ENCODE peak calls at places on chromosomes 16 and 17, in ten cellular contexts. X is adipocyte; Z is effector memory CD4-positive, alpha-beta T cell; M is heart right ventricle; N is left ventricle myocardium inferior; Y is AG10803; J is neural progenitor cell; A is GM23338; D is Caco-2; R is mucosa of descending colon. P is an unnamed sample.

GRCh38 chr16:75534560-75535205 is 1.2 kb downstream of the CHST5 start:
- DNase-seq in X (no peak), Z (no peak), J (no peak), A (no peak), D (no peak), N (no peak), R (peak), M (no peak), Y (no peak), P (no peak)

GRCh38 chr17:2346475-2346874 is 9.2 kb downstream of the SGSM2 start:
- DNase-seq in Y (no peak), M (no peak), J (no peak), R (no peak), Z (no peak), N (no peak), X (no peak), A (no peak), D (peak), P (no peak)

GRCh38 chr17:27451906-27452305 is 4.3 kb upstream of the KSR1 start:
- DNase-seq in J (no peak), N (no peak), D (no peak), Y (no peak), R (no peak), A (no peak), Z (no peak), M (no peak), X (no peak), P (no peak)

GRCh38 chr16:85086347-85087291 is 25.7 kb downstream of the CIBAR2 start:
- DNase-seq in Z (peak), Y (peak), N (peak), D (peak), J (peak), X (peak), R (peak), A (peak), M (peak), P (no peak)

GRCh38 chr17:7632492-7632894 is 2.6 kb downstream of the SHBG start:
- DNase-seq in Z (no peak), D (peak), N (no peak), M (peak), X (peak), R (no peak), A (peak), J (peak), Y (peak), P (no peak)

GRCh38 chr17:41593306-41594095 is 6.8 kb upstream of the KRT14 start:
- DNase-seq in N (no peak), A (no peak), D (no peak), X (no peak), Y (no peak), J (no peak), Z (no peak), R (no peak), M (no peak), P (no peak)

GRCh38 chr17:62882284-62882683 is 74.2 kb upstream of the MARCHF10 start:
- DNase-seq in Z (no peak), A (no peak), D (no peak), X (no peak), M (no peak), R (no peak), N (no peak), J (no peak), Y (no peak), P (no peak)

GRCh38 chr17:67218385-67218950 is 26.5 kb downstream of the HELZ start:
- DNase-seq in R (no peak), A (no peak), D (no peak), M (no peak), J (no peak), Z (no peak), X (peak), Y (peak), N (no peak), P (peak)

GRCh38 chr17:39208136-39208535 is 8.1 kb downstream of the RPL19 start:
- DNase-seq in D (no peak), X (no peak), N (no peak), M (no peak), A (no peak), Z (no peak), Y (no peak), R (no peak), J (no peak), P (no peak)

GRCh38 chr17:60141111-60142018 is 8.4 kb upstream of the CA4 start:
- DNase-seq in N (no peak), D (no peak), A (peak), Z (no peak), R (no peak), X (no peak), M (no peak), Y (peak), J (peak), P (no peak)

GRCh38 chr16:63787014-63787413 is 1334.8 kb downstream of the CDH11 start:
- DNase-seq in A (peak), Z (no peak), M (no peak), Y (no peak), R (no peak), X (no peak), N (no peak), D (no peak), J (no peak), P (no peak)

GRCh38 chr17:49898547-49899490 is 51.0 kb upstream of the TAC4 start:
- DNase-seq in Y (no peak), R (no peak), J (peak), X (no peak), N (no peak), D (peak), A (peak), M (no peak), Z (no peak), P (no peak)

GRCh38 chr16:76800196-76800595 is 390.8 kb upstream of the MON1B start:
- DNase-seq in N (no peak), A (no peak), X (no peak), J (no peak), Y (no peak), Z (no peak), D (no peak), M (no peak), R (no peak), P (no peak)

GRCh38 chr17:12729086-12729485 is 60.2 kb upstream of the ARHGAP44 start:
- DNase-seq in X (peak), D (no peak), N (no peak), M (no peak), A (no peak), Z (no peak), J (no peak), R (no peak), Y (no peak), P (no peak)

GRCh38 chr17:74190154-74190553 is 13.3 kb upstream of the RPL38 start:
- DNase-seq in D (peak), N (no peak), M (no peak), J (peak), A (peak), Y (peak), X (peak), R (no peak), Z (no peak), P (no peak)

GRCh38 chr17:74394977-74395376 is 27.7 kb downstream of the GPR142 start:
- DNase-seq in A (no peak), D (no peak), X (no peak), Y (no peak), J (no peak), N (no peak), M (no peak), Z (no peak), R (peak), P (no peak)

GRCh38 chr16:57134982-57135381 is 42.6 kb downstream of the CPNE2 start:
- DNase-seq in R (peak), Z (peak), Y (no peak), D (no peak), M (no peak), X (no peak), A (no peak), J (no peak), N (no peak), P (no peak)

GRCh38 chr17:38870259-38871165 is 654 bp downstream of the LASP1 start:
- DNase-seq in Z (peak), M (peak), J (peak), N (peak), D (peak), A (peak), R (peak), X (peak), Y (peak), P (no peak)

GRCh38 chr16:22206847-22207714 is 1.0 kb downstream of the EEF2K start:
- DNase-seq in D (no peak), R (peak), Z (peak), J (peak), Y (peak), A (peak), N (peak), M (peak), X (peak), P (no peak)

GRCh38 chr16:30054451-30054850 is 11.1 kb upstream of the ALDOA start:
- DNase-seq in M (no peak), A (no peak), Z (no peak), X (no peak), R (no peak), Y (no peak), D (no peak), N (no peak), J (no peak), P (no peak)

GRCh38 chr16:50259334-50260205 is 6.8 kb upstream of the ADCY7 start:
- DNase-seq in J (peak), Z (no peak), A (no peak), R (peak), N (peak), M (peak), D (no peak), Y (peak), X (no peak), P (no peak)

GRCh38 chr16:12456355-12456754 is 347.3 kb downstream of the CPPED1 start:
- DNase-seq in M (no peak), A (no peak), N (no peak), J (no peak), R (no peak), D (no peak), X (no peak), Z (no peak), Y (no peak), P (no peak)

GRCh38 chr17:72171703-72172670 is 51.2 kb downstream of the SOX9 start:
- DNase-seq in R (no peak), A (no peak), Z (no peak), J (no peak), D (no peak), N (no peak), X (no peak), Y (no peak), M (no peak), P (no peak)

GRCh38 chr17:68595986-68596385 is 5.2 kb downstream of the FAM20A start:
- DNase-seq in Z (no peak), J (no peak), N (no peak), Y (no peak), X (no peak), M (no peak), R (no peak), A (no peak), D (no peak), P (no peak)

GRCh38 chr17:75524971-75525805 is at the start of gene LLGL2:
- DNase-seq in J (peak), M (no peak), Z (peak), N (peak), X (peak), A (peak), Y (no peak), R (peak), D (peak), P (no peak)

GRCh38 chr16:57475711-57476339 is 10.5 kb downstream of the DOK4 start:
- DNase-seq in D (peak), N (no peak), M (no peak), R (peak), X (peak), A (peak), J (peak), Y (no peak), Z (peak), P (peak)

GRCh38 chr16:582218-582613 is 7.7 kb upstream of the RAB40C start:
- DNase-seq in D (no peak), N (no peak), J (no peak), X (no peak), M (no peak), R (no peak), A (peak), Z (no peak), Y (no peak), P (no peak)

GRCh38 chr17:1371893-1372590 is 28.0 kb downstream of the YWHAE start:
- DNase-seq in A (no peak), J (no peak), M (no peak), N (no peak), R (no peak), Y (no peak), X (no peak), D (no peak), Z (no peak), P (no peak)

GRCh38 chr16:69709456-69710084 is 16.8 kb downstream of the NQO1 start:
- DNase-seq in J (peak), Z (no peak), N (no peak), A (peak), D (peak), X (peak), Y (peak), M (no peak), R (no peak), P (no peak)

GRCh38 chr17:57665696-57666095 is 79.4 kb downstream of the CCDC182 start:
- DNase-seq in M (no peak), J (peak), X (no peak), Z (no peak), R (no peak), A (peak), D (no peak), N (no peak), Y (no peak), P (no peak)

GRCh38 chr16:85504242-85504641 is 108.9 kb upstream of the GSE1 start:
- DNase-seq in J (no peak), R (no peak), N (no peak), A (no peak), M (no peak), Y (no peak), X (no peak), Z (no peak), D (no peak), P (no peak)

GRCh38 chr16:35746963-35747657 is 2287.7 kb downstream of the TP53TG3F start:
- DNase-seq in N (no peak), Z (no peak), J (no peak), D (no peak), R (no peak), M (no peak), X (no peak), A (no peak), Y (no peak), P (no peak)

GRCh38 chr17:80912451-80912850 is 79.2 kb upstream of the CHMP6 start:
- DNase-seq in N (no peak), Z (no peak), M (no peak), X (no peak), R (no peak), J (no peak), A (no peak), D (no peak), Y (no peak), P (no peak)

GRCh38 chr17:43579570-43580140 is 33.5 kb upstream of the ETV4 start:
- DNase-seq in M (no peak), Y (peak), Z (no peak), N (no peak), J (no peak), A (no peak), D (peak), R (no peak), X (peak), P (no peak)

GRCh38 chr17:82400830-82401229 is 17.3 kb upstream of the HEXD start:
- DNase-seq in D (no peak), Z (peak), M (no peak), A (no peak), R (peak), X (no peak), Y (peak), J (no peak), N (peak), P (no peak)
- H3K4me3 ChIP-seq in D (no peak), Z (peak), M (no peak), A (no peak), R (no peak), X (no peak), Y (no peak), J (no peak), N (no peak), P (no peak)

DNA sequence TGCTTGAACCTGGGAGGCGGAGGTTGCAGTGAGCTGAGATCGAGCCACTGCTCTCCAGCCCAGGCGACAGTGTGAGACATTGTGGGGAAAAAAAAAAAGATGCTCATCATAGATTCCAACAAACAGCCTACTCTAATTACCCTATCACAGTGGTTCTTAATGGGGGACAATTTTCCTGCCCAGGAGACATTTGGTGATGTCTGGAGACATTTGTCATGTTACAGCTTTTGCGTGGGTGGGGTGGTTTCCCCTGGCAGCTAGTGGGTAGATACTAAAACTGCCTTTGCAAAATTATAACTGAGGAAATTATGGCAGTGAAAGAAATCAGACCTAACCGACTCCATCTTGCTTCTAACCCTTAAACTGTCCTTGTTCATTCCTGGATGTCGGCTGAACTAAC is 92.5 kb upstream of the RBL2 start:
- DNase-seq in M (no peak), N (no peak), X (no peak), Y (no peak), R (no peak), Z (no peak), J (no peak), A (no peak), D (no peak), P (no peak)
- H3K4me3 ChIP-seq in M (no peak), N (no peak), X (no peak), Y (no peak), R (no peak), Z (no peak), J (no peak), A (no peak), D (no peak), P (no peak)

DNA sequence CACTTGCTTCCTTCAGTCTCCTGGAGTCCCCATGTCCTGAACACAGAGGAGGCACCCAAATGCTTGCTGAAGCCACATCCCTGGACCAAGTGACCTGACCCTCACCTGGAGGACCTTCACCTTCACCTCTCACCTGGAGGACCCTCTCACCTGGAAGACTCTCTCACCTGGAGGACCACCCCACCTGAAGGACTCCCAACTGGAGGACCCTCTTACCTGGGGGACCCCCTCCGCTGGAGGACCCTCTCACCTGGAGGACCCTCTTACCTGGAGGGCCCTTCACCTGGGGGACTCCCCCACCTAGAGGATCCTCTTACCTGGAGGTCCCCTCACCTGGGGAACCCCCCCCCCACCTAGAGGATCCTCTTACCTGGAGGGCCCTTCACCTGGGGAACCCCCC is 573 bp upstream of the CDK10 start:
- DNase-seq in R (no peak), J (no peak), M (no peak), N (no peak), A (no peak), Y (no peak), X (no peak), Z (no peak), D (no peak), P (no peak)
- H3K4me3 ChIP-seq in R (no peak), J (no peak), M (peak), N (peak), A (no peak), Y (no peak), X (no peak), Z (peak), D (no peak), P (no peak)

GRCh38 chr16:13977177-13977576 is 57.2 kb downstream of the ERCC4 start:
- DNase-seq in Y (no peak), N (no peak), M (no peak), R (no peak), J (no peak), X (no peak), A (no peak), D (no peak), Z (no peak), P (no peak)
- H3K4me3 ChIP-seq in Y (no peak), N (no peak), M (no peak), R (no peak), J (no peak), X (no peak), A (no peak), D (no peak), Z (no peak), P (no peak)

DNA sequence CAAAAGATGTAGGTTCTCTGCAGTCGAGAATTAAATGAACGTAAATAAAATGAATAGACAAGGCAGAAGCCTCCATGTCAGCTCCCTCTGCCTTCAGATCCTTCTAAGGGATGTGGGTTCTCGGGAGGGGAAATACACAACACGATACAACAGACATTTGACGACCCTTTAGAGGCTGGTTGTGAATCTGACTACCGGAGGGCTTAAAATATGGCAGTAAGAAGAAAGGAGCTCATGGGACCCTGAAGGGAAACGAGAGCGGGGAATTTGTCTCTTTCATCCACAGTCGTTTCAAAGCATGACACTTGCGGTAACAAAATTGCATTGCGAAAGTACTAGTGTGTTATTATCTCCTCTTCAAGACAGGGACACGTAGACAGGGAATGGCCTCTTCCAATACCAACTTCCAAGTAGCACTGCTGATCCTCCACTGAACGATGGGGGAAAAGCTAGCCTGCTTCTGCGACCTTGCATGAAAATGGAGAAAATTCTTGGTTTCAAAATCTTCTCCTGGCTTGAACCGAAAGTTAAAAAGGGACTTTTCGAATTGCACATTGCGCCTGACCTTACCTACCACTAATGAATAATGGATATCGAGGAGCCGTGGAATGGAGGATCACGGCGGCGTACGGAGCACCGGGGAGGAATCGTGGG is 1.2 kb upstream of the TNRC6C start:
- DNase-seq in Z (no peak), N (no peak), Y (peak), X (peak), R (no peak), M (no peak), D (no peak), A (peak), J (peak), P (no peak)
- H3K4me3 ChIP-seq in Z (peak), N (peak), Y (peak), X (peak), R (peak), M (peak), D (peak), A (peak), J (peak), P (peak)

DNA sequence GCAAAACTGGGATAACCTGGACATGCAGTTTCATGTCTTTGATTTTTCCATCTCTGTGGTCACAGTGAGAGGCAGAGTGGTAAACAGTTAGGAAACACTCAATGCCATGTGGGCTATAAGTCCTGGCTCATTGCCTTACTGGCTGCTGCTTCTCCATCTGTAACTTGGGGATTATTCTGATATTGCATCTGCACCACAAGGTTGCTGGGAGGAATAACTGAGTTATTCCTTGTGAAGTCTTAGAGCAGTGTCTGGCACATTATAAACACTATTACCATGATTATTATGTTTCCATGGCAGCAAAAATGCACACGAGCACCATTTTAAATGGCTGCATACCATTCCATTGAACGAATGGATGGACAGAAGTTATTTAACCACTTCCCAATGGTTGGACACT is 111.7 kb upstream of the CDH5 start:
- DNase-seq in M (no peak), Y (peak), R (no peak), J (no peak), D (no peak), N (no peak), Z (no peak), X (no peak), A (no peak), P (no peak)
- H3K4me3 ChIP-seq in M (no peak), Y (no peak), R (no peak), J (no peak), D (no peak), N (no peak), Z (no peak), X (no peak), A (no peak), P (no peak)

DNA sequence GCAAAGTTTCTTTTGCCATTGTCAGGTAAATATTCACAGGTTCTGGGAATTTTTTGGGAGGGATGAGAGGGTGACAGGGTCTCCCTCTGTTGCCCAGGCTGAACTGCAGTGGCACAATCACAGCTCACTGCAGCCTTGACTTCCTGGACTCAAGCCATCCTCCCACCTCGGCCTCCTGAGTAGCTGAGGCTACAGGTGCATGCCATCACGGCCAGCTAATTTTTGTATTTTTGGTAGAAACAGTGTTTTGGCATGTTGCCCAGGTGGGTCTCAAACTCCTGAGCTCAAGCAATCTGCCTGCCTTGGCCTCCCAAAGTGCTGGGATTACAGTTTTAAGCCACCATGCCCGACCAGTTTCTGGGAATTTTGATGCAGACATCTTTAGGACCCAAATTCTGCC is 53.0 kb downstream of the IQCK start:
- DNase-seq in N (no peak), Y (no peak), J (no peak), M (no peak), A (no peak), D (no peak), Z (no peak), R (no peak), X (no peak), P (no peak)
- H3K4me3 ChIP-seq in N (no peak), Y (no peak), J (no peak), M (no peak), A (no peak), D (no peak), Z (no peak), R (no peak), X (no peak), P (no peak)